ENCODE peak calls at places on chromosomes 7 and 10, in six cellular contexts. A is T follicular helper cell; B is T-helper 1 cell; Z is right lobe of liver; O is DND-41; V is CD4-positive, CD25-positive, alpha-beta regulatory T cell. U is an unnamed sample.

GRCh38 chr10:11424456-11425287 is 186.8 kb downstream of the USP6NL start:
- DNase-seq in A (no peak), B (no peak), Z (no peak), O (no peak), V (no peak), U (no peak)

GRCh38 chr10:4006051-4006450 is 221.0 kb upstream of the KLF6 start:
- DNase-seq in A (no peak), B (no peak), Z (no peak), O (no peak), V (no peak), U (no peak)

GRCh38 chr7:2825595-2826227 is 18.4 kb downstream of the GNA12 start:
- DNase-seq in A (no peak), B (no peak), Z (no peak), O (no peak), V (no peak), U (no peak)

GRCh38 chr10:112471878-112472487 is 25.0 kb downstream of the VTI1A start:
- DNase-seq in A (no peak), B (peak), Z (no peak), O (no peak), V (peak), U (peak)

GRCh38 chr7:14698239-14698638 is 204.3 kb downstream of the DGKB start:
- DNase-seq in A (no peak), B (no peak), Z (no peak), O (no peak), V (no peak), U (no peak)

GRCh38 chr10:29533696-29534285 is 101.0 kb downstream of the SVIL start:
- DNase-seq in A (no peak), B (no peak), Z (no peak), O (no peak), V (no peak), U (no peak)

GRCh38 chr10:132162590-132163277 is 24.0 kb upstream of the DPYSL4 start:
- DNase-seq in A (no peak), B (no peak), Z (no peak), O (no peak), V (no peak), U (no peak)

GRCh38 chr7:155644178-155644970 is at the start of gene RBM33:
- DNase-seq in A (peak), B (peak), Z (peak), O (peak), V (peak), U (peak)

GRCh38 chr10:17578603-17579002 is 38.6 kb downstream of the HACD1 start:
- DNase-seq in A (no peak), B (no peak), Z (no peak), O (no peak), V (no peak), U (no peak)

GRCh38 chr7:56124981-56125380 is 8.8 kb upstream of the NUPR2 start:
- DNase-seq in A (no peak), B (no peak), Z (no peak), O (no peak), V (no peak), U (no peak)

GRCh38 chr10:12782537-12782936 is 219.0 kb downstream of the CCDC3 start:
- DNase-seq in A (no peak), B (peak), Z (peak), O (peak), V (no peak), U (no peak)

GRCh38 chr10:43395571-43396060 is 13.4 kb downstream of the HNRNPF start:
- DNase-seq in A (no peak), B (peak), Z (no peak), O (peak), V (peak), U (no peak)

GRCh38 chr10:33478089-33478674 is 143.7 kb upstream of the NRP1 start:
- DNase-seq in A (no peak), B (no peak), Z (no peak), O (no peak), V (no peak), U (no peak)

GRCh38 chr7:31747553-31747952 is 60.5 kb downstream of the PPP1R17 start:
- DNase-seq in A (no peak), B (no peak), Z (no peak), O (no peak), V (no peak), U (no peak)

GRCh38 chr7:82599910-82600309 is 156.3 kb upstream of the CACNA2D1 start:
- DNase-seq in A (no peak), B (no peak), Z (no peak), O (no peak), V (no peak), U (no peak)

GRCh38 chr7:11379641-11380040 is 406.0 kb downstream of the PHF14 start:
- DNase-seq in A (no peak), B (no peak), Z (no peak), O (no peak), V (no peak), U (no peak)

GRCh38 chr10:12466701-12467100 is 117.4 kb downstream of the CAMK1D start:
- DNase-seq in A (no peak), B (peak), Z (no peak), O (no peak), V (no peak), U (no peak)

GRCh38 chr10:48602401-48603135 is 2.3 kb downstream of the ARHGAP22 start:
- DNase-seq in A (no peak), B (no peak), Z (no peak), O (no peak), V (no peak), U (no peak)

GRCh38 chr7:44290250-44290616 is 35.2 kb downstream of the CAMK2B start:
- DNase-seq in A (no peak), B (no peak), Z (peak), O (no peak), V (no peak), U (no peak)

GRCh38 chr7:155466142-155466813 is 8.3 kb downstream of the EN2 start:
- DNase-seq in A (no peak), B (no peak), Z (no peak), O (no peak), V (no peak), U (no peak)

GRCh38 chr10:78805176-78805575 is 263.6 kb upstream of the ZMIZ1 start:
- DNase-seq in A (no peak), B (no peak), Z (no peak), O (no peak), V (no peak), U (no peak)

GRCh38 chr7:122166708-122167107 is 22.7 kb upstream of the AASS start:
- DNase-seq in A (no peak), B (no peak), Z (no peak), O (no peak), V (no peak), U (no peak)

GRCh38 chr10:32941357-32941756 is 16.7 kb downstream of the ITGB1 start:
- DNase-seq in A (no peak), B (no peak), Z (no peak), O (no peak), V (no peak), U (no peak)

GRCh38 chr7:12820777-12821176 is 133.3 kb downstream of the ARL4A start:
- DNase-seq in A (no peak), B (no peak), Z (no peak), O (no peak), V (no peak), U (no peak)

GRCh38 chr7:50952544-50952943 is 169.8 kb upstream of the GRB10 start:
- DNase-seq in A (no peak), B (no peak), Z (no peak), O (no peak), V (no peak), U (no peak)

GRCh38 chr7:80312139-80312661 is 177.6 kb downstream of the GNAI1 start:
- DNase-seq in A (no peak), B (peak), Z (no peak), O (no peak), V (peak), U (no peak)

GRCh38 chr7:87882538-87882937 is 6.2 kb downstream of the DBF4 start:
- DNase-seq in A (no peak), B (no peak), Z (no peak), O (no peak), V (no peak), U (no peak)

GRCh38 chr10:62733654-62734293 is 70.7 kb upstream of the ADO start:
- DNase-seq in A (no peak), B (peak), Z (no peak), O (no peak), V (no peak), U (no peak)

GRCh38 chr10:20627085-20627484 is 270.0 kb downstream of the NEBL start:
- DNase-seq in A (no peak), B (no peak), Z (no peak), O (no peak), V (no peak), U (no peak)

GRCh38 chr7:84975586-84976185 is 211.2 kb downstream of the SEMA3D start:
- DNase-seq in A (no peak), B (no peak), Z (no peak), O (no peak), V (no peak), U (no peak)

GRCh38 chr10:3806603-3807002 is 21.6 kb upstream of the KLF6 start:
- DNase-seq in A (no peak), B (peak), Z (no peak), O (no peak), V (no peak), U (no peak)

GRCh38 chr7:151261534-151261933 is 13.0 kb upstream of the SMARCD3 start:
- DNase-seq in A (no peak), B (no peak), Z (no peak), O (no peak), V (no peak), U (no peak)

GRCh38 chr7:70072220-70072619 is 473.9 kb downstream of the AUTS2 start:
- DNase-seq in A (no peak), B (no peak), Z (no peak), O (no peak), V (no peak), U (no peak)

GRCh38 chr10:102988404-102989314 is 70.6 kb downstream of the CNNM2 start:
- DNase-seq in A (no peak), B (no peak), Z (peak), O (no peak), V (no peak), U (no peak)

GRCh38 chr10:31912898-31913847 is 15.5 kb downstream of the ARHGAP12 start:
- DNase-seq in A (no peak), B (no peak), Z (no peak), O (peak), V (no peak), U (no peak)

GRCh38 chr7:28107960-28108359 is 72.6 kb downstream of the JAZF1 start:
- DNase-seq in A (no peak), B (no peak), Z (no peak), O (no peak), V (no peak), U (no peak)